ENCODE peak calls at places on chromosome 16, in eight cellular contexts. V, Z, H, E, U, A, R and D are unnamed samples.

GRCh38 chr16:75379911-75380847 is 53.1 kb downstream of the CFDP1 start:
- DNase-seq in V (no peak), Z (no peak), H (no peak), E (no peak), U (no peak), A (no peak), R (peak; percentile 68), D (no peak)

GRCh38 chr16:16982614-16983013 is 488.1 kb downstream of the XYLT1 start:
- DNase-seq in V (no peak), Z (no peak), H (no peak), E (no peak), U (no peak), A (no peak), R (no peak), D (peak; percentile 15)

GRCh38 chr16:88026964-88027938 is 76.0 kb downstream of the BANP start:
- DNase-seq in V (no peak), Z (no peak), H (no peak), E (peak; percentile 25), U (no peak), A (no peak), R (no peak), D (no peak)

GRCh38 chr16:86993426-86994110 is 323.6 kb downstream of the C16orf95 start:
- DNase-seq in V (no peak), Z (no peak), H (no peak), E (no peak), U (no peak), A (no peak), R (no peak), D (no peak)

GRCh38 chr16:71460246-71460645 is 1.8 kb downstream of the ZNF23 start:
- DNase-seq in V (peak; percentile 52), Z (no peak), H (no peak), E (no peak), U (no peak), A (no peak), R (no peak), D (no peak)

GRCh38 chr16:2147378-2147777 is 1.0 kb upstream of the RAB26 start:
- DNase-seq in V (no peak), Z (no peak), H (no peak), E (no peak), U (no peak), A (no peak), R (no peak), D (no peak)

GRCh38 chr16:67104061-67104460 is 5.7 kb upstream of the PHAF1 start:
- DNase-seq in V (no peak), Z (no peak), H (no peak), E (no peak), U (no peak), A (no peak), R (no peak), D (peak; percentile 1)

GRCh38 chr16:383326-384020 is 1.7 kb upstream of the PGAP6 start:
- DNase-seq in V (no peak), Z (no peak), H (no peak), E (no peak), U (no peak), A (no peak), R (peak; percentile 28), D (no peak)

GRCh38 chr16:30923554-30924085 is at the start of gene FBXL19:
- DNase-seq in V (no peak), Z (no peak), H (no peak), E (no peak), U (no peak), A (no peak), R (no peak), D (no peak)

GRCh38 chr16:85094812-85095211 is 17.5 kb downstream of the CIBAR2 start:
- DNase-seq in V (no peak), Z (no peak), H (no peak), E (no peak), U (no peak), A (no peak), R (no peak), D (no peak)

GRCh38 chr16:85800321-85800669 is 800 bp downstream of the COX4I1 start:
- DNase-seq in V (no peak), Z (no peak), H (no peak), E (no peak), U (no peak), A (no peak), R (no peak), D (no peak)

GRCh38 chr16:6492742-6493141 is 839.9 kb upstream of the RBFOX1 start:
- DNase-seq in V (no peak), Z (no peak), H (no peak), E (no peak), U (no peak), A (no peak), R (no peak), D (no peak)

GRCh38 chr16:30787613-30788378 is 791 bp upstream of the ZNF629 start:
- DNase-seq in V (no peak), Z (no peak), H (no peak), E (no peak), U (no peak), A (no peak), R (no peak), D (no peak)

GRCh38 chr16:11681526-11681925 is 13.3 kb downstream of the SNN start:
- DNase-seq in V (no peak), Z (no peak), H (no peak), E (no peak), U (no peak), A (no peak), R (no peak), D (peak; percentile 73)

GRCh38 chr16:3454631-3455147 is 11.2 kb downstream of the NAA60 start:
- DNase-seq in V (no peak), Z (no peak), H (no peak), E (no peak), U (no peak), A (no peak), R (no peak), D (no peak)

GRCh38 chr16:46748775-46749705 is 896 bp upstream of the MYLK3 start:
- DNase-seq in V (no peak), Z (no peak), H (no peak), E (no peak), U (no peak), A (no peak), R (no peak), D (peak; percentile 73)

GRCh38 chr16:29857133-29857760 is 5.8 kb downstream of the CDIPT start:
- DNase-seq in V (no peak), Z (no peak), H (peak; percentile 37), E (no peak), U (no peak), A (no peak), R (no peak), D (no peak)

GRCh38 chr16:87333581-87334331 is 16.6 kb upstream of the C16orf95 start:
- DNase-seq in V (no peak), Z (no peak), H (no peak), E (no peak), U (no peak), A (no peak), R (no peak), D (no peak)

GRCh38 chr16:67923414-67924127 is 8.1 kb downstream of the CTRL start:
- DNase-seq in V (no peak), Z (no peak), H (no peak), E (peak; percentile 73), U (no peak), A (no peak), R (no peak), D (peak; percentile 60)

GRCh38 chr16:9138021-9138680 is 46.7 kb downstream of the HAPSTR1 start:
- DNase-seq in V (no peak), Z (no peak), H (no peak), E (no peak), U (no peak), A (no peak), R (no peak), D (no peak)

GRCh38 chr16:70747703-70748631 is 53.0 kb downstream of the VAC14 start:
- DNase-seq in V (no peak), Z (peak; percentile 55), H (no peak), E (no peak), U (no peak), A (no peak), R (no peak), D (peak; percentile 83)

GRCh38 chr16:58543685-58544084 is 28.4 kb downstream of the SETD6 start:
- DNase-seq in V (no peak), Z (no peak), H (no peak), E (no peak), U (no peak), A (no peak), R (no peak), D (no peak)

GRCh38 chr16:81261049-81261648 is 22.7 kb downstream of the BCO1 start:
- DNase-seq in V (no peak), Z (no peak), H (no peak), E (no peak), U (no peak), A (peak; percentile 45), R (peak; percentile 20), D (no peak)

GRCh38 chr16:4534151-4534790 is 4.3 kb downstream of the CDIP1 start:
- DNase-seq in V (no peak), Z (no peak), H (no peak), E (no peak), U (no peak), A (no peak), R (peak; percentile 52), D (no peak)

GRCh38 chr16:26169451-26169850 is 477.7 kb downstream of the HS3ST4 start:
- DNase-seq in V (no peak), Z (no peak), H (no peak), E (no peak), U (no peak), A (no peak), R (no peak), D (no peak)

GRCh38 chr16:22098538-22099255 is 6.4 kb downstream of the VWA3A start:
- DNase-seq in V (no peak), Z (peak; percentile 25), H (no peak), E (no peak), U (no peak), A (peak; percentile 82), R (peak; percentile 49), D (peak; percentile 67)

GRCh38 chr16:88628512-88628974 is 9.8 kb upstream of the IL17C start:
- DNase-seq in V (no peak), Z (no peak), H (no peak), E (no peak), U (no peak), A (peak; percentile 43), R (no peak), D (peak; percentile 51)

GRCh38 chr16:55657616-55658015 is 1.8 kb downstream of the SLC6A2 start:
- DNase-seq in V (no peak), Z (no peak), H (no peak), E (no peak), U (no peak), A (no peak), R (no peak), D (no peak)

GRCh38 chr16:2511128-2511785 is 2.5 kb upstream of the ATP6V0C start:
- DNase-seq in V (peak; percentile 20), Z (no peak), H (no peak), E (no peak), U (no peak), A (no peak), R (no peak), D (no peak)

GRCh38 chr16:3051489-3051888 is 5.1 kb downstream of the MMP25 start:
- DNase-seq in V (no peak), Z (no peak), H (no peak), E (no peak), U (no peak), A (no peak), R (no peak), D (no peak)

GRCh38 chr16:71746442-71747046 is 22.0 kb upstream of the PHLPP2 start:
- DNase-seq in V (no peak), Z (no peak), H (no peak), E (no peak), U (no peak), A (peak; percentile 61), R (peak; percentile 57), D (no peak)

GRCh38 chr16:35450648-35451047 is 1991.2 kb downstream of the TP53TG3F start:
- DNase-seq in V (no peak), Z (no peak), H (no peak), E (no peak), U (no peak), A (no peak), R (no peak), D (no peak)

GRCh38 chr16:49347476-49347875 is 26.1 kb upstream of the C16orf78 start:
- DNase-seq in V (no peak), Z (no peak), H (no peak), E (no peak), U (no peak), A (no peak), R (no peak), D (no peak)

GRCh38 chr16:30065943-30066881 is 652 bp downstream of the ALDOA start:
- DNase-seq in V (no peak), Z (no peak), H (no peak), E (no peak), U (peak; percentile 32), A (no peak), R (no peak), D (no peak)